ENCODE peak calls at places on chromosome 4, in ten cellular contexts. V, M, Z, R, J, Y, T, P, A and K are unnamed samples. For H3K4me1, the result is how much of the 10 kb centered on the place peaks cover.

GRCh38 chr4:37389967-37390580 is 145.5 kb downstream of the NWD2 start:
- DNase-seq in V (no peak), M (peak), Z (no peak), R (peak), J (peak), Y (no peak), T (peak), P (no peak), A (no peak), K (no peak)

GRCh38 chr4:180057198-180057821 is 2185.9 kb upstream of the TENM3 start:
- DNase-seq in V (no peak), M (peak), Z (no peak), R (no peak), J (no peak), Y (no peak), T (peak), P (no peak), A (no peak), K (no peak)

GRCh38 chr4:182905038-182905437 is 12.1 kb downstream of the DCTD start:
- DNase-seq in V (no peak), M (peak), Z (no peak), R (no peak), J (no peak), Y (no peak), T (no peak), P (no peak), A (no peak), K (no peak)

GRCh38 chr4:159071178-159071968 is 31.5 kb upstream of the RAPGEF2 start:
- DNase-seq in V (no peak), M (no peak), Z (no peak), R (no peak), J (no peak), Y (no peak), T (peak), P (no peak), A (no peak), K (peak)

GRCh38 chr4:54400802-54401201 is 171.7 kb downstream of the PDGFRA start:
- DNase-seq in V (peak), M (no peak), Z (no peak), R (no peak), J (no peak), Y (no peak), T (peak), P (no peak), A (no peak), K (no peak)

GRCh38 chr4:23946307-23946706 is 56.5 kb upstream of the PPARGC1A start:
- DNase-seq in V (no peak), M (no peak), Z (no peak), R (no peak), J (no peak), Y (no peak), T (no peak), P (no peak), A (no peak), K (no peak)

GRCh38 chr4:13711233-13711775 is 83.8 kb upstream of the BOD1L1 start:
- DNase-seq in V (no peak), M (no peak), Z (no peak), R (no peak), J (no peak), Y (no peak), T (no peak), P (no peak), A (no peak), K (no peak)

GRCh38 chr4:100826067-100826466 is 308.2 kb upstream of the EMCN start:
- DNase-seq in V (no peak), M (no peak), Z (no peak), R (no peak), J (no peak), Y (no peak), T (no peak), P (no peak), A (no peak), K (no peak)

GRCh38 chr4:123554263-123554662 is 157.7 kb downstream of the SPRY1 start:
- DNase-seq in V (no peak), M (no peak), Z (no peak), R (no peak), J (no peak), Y (no peak), T (no peak), P (no peak), A (no peak), K (no peak)

GRCh38 chr4:95850161-95850560 is 10.3 kb downstream of the PDHA2 start:
- DNase-seq in V (no peak), M (no peak), Z (no peak), R (no peak), J (no peak), Y (no peak), T (no peak), P (no peak), A (no peak), K (no peak)

GRCh38 chr4:40871695-40872250 is 122.0 kb downstream of the NSUN7 start:
- DNase-seq in V (no peak), M (no peak), Z (no peak), R (no peak), J (no peak), Y (no peak), T (no peak), P (no peak), A (no peak), K (no peak)

GRCh38 chr4:39348371-39349265 is 17.5 kb downstream of the RFC1 start:
- DNase-seq in V (no peak), M (no peak), Z (no peak), R (no peak), J (no peak), Y (no peak), T (peak), P (no peak), A (no peak), K (no peak)

GRCh38 chr4:145487626-145488025 is 6.0 kb downstream of the SMAD1 start:
- DNase-seq in V (no peak), M (no peak), Z (no peak), R (no peak), J (no peak), Y (no peak), T (no peak), P (no peak), A (no peak), K (no peak)

GRCh38 chr4:100306018-100306417 is 115.8 kb upstream of the DDIT4L start:
- DNase-seq in V (no peak), M (no peak), Z (no peak), R (no peak), J (no peak), Y (no peak), T (no peak), P (no peak), A (no peak), K (no peak)

GRCh38 chr4:82223715-82224114 is 150.1 kb downstream of the HNRNPD start:
- DNase-seq in V (peak), M (no peak), Z (no peak), R (peak), J (peak), Y (no peak), T (no peak), P (no peak), A (peak), K (no peak)

GRCh38 chr4:17690135-17690534 is 75.7 kb downstream of the MED28 start:
- DNase-seq in V (no peak), M (no peak), Z (no peak), R (no peak), J (no peak), Y (no peak), T (no peak), P (no peak), A (no peak), K (peak)

DNA sequence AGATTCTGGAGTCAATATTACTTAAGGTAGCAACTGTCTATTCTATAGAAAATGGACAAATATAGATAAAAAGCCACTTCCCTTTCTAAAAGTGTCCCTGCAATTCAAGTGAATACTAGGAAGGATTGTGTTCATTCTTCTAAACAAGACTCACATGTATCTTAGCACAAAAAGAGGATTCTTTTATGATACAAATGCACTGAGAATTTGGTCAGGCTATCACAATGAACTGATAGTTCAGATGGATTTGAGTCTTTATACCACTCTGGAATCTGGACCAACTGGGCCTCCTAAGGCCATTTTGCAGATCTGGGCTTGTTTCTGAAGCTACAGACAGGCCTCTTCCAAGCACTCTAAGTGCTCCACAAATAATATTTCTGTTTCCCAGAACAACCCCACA is 7.1 kb downstream of the PKD2 start:
- DNase-seq in V (no peak), M (no peak), Z (no peak), R (no peak), J (no peak), Y (no peak), T (no peak), P (no peak), A (no peak), K (no peak)
- H3K27ac ChIP-seq in V (no peak), M (no peak), Z (no peak), R (no peak), J (peak), Y (peak), T (no peak), P (no peak), A (peak), K (no peak)

GRCh38 chr4:131339137-131339536 is 1810.0 kb upstream of the PCDH10 start:
- DNase-seq in V (no peak), M (no peak), Z (no peak), R (no peak), J (no peak), Y (no peak), T (no peak), P (no peak), A (no peak), K (no peak)
- TF ChIP-seq EP300 in V (no peak), M (no peak), Z (no peak), R (no peak), J (no peak), Y (no peak), T (no peak), P (no peak), A (no peak), K (no peak)

GRCh38 chr4:80008351-80008750 is 64.7 kb downstream of the ANTXR2 start:
- DNase-seq in V (no peak), M (no peak), Z (no peak), R (no peak), J (no peak), Y (no peak), T (no peak), P (no peak), A (no peak), K (no peak)
- H3K4me1 ChIP-seq in V (under half), M (under half), Z (under half), R (under half), J (under half), Y (under half), T (under half), P (under half), A (under half), K (under half)

GRCh38 chr4:138978028-138978585 is 37.5 kb upstream of the NOCT start:
- DNase-seq in V (no peak), M (no peak), Z (peak), R (no peak), J (no peak), Y (no peak), T (no peak), P (no peak), A (no peak), K (no peak)
- H3K27ac ChIP-seq in V (peak), M (no peak), Z (no peak), R (no peak), J (no peak), Y (no peak), T (no peak), P (no peak), A (no peak), K (no peak)

DNA sequence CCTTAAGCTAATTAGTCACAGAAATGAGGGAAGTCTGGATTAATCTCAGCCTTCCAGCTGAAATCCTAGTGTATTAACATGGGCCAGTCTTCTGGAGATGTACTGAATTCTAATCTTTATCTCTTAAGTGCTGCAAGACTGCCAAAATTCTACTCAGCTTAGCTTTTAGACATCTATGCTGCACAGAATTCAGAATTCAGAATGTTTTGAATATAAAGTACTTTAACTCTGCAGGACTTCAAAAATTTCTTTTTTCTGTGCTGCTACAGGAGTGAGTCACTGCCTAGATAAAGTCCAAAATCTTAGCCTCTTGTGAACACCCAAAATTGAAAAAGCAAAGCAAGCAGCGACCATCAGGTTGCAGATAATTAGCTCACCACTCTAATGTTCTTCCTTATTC is 1092.6 kb upstream of the PCDH10 start:
- DNase-seq in V (no peak), M (no peak), Z (no peak), R (no peak), J (no peak), Y (no peak), T (no peak), P (no peak), A (no peak), K (no peak)
- TF ChIP-seq EP300 in V (no peak), M (no peak), Z (no peak), R (no peak), J (no peak), Y (no peak), T (no peak), P (no peak), A (no peak), K (no peak)

GRCh38 chr4:156962069-156962377 is 9.6 kb downstream of the PDGFC start:
- DNase-seq in V (no peak), M (no peak), Z (no peak), R (no peak), J (no peak), Y (no peak), T (no peak), P (no peak), A (no peak), K (no peak)
- H3K4me1 ChIP-seq in V (under half), M (half or more), Z (under half), R (under half), J (under half), Y (half or more), T (under half), P (under half), A (under half), K (half or more)

GRCh38 chr4:10875144-10875799 is 190.7 kb upstream of the CLNK start:
- DNase-seq in V (no peak), M (no peak), Z (no peak), R (no peak), J (no peak), Y (no peak), T (no peak), P (no peak), A (no peak), K (no peak)
- H3K27ac ChIP-seq in V (no peak), M (no peak), Z (no peak), R (no peak), J (no peak), Y (no peak), T (no peak), P (no peak), A (no peak), K (no peak)

GRCh38 chr4:2574058-2574457 is 37.6 kb downstream of the FAM193A start:
- DNase-seq in V (no peak), M (no peak), Z (no peak), R (no peak), J (no peak), Y (no peak), T (no peak), P (no peak), A (no peak), K (no peak)

GRCh38 chr4:2570036-2570435 is 33.6 kb downstream of the FAM193A start:
- DNase-seq in V (no peak), M (no peak), Z (no peak), R (no peak), J (no peak), Y (no peak), T (no peak), P (no peak), A (no peak), K (no peak)

GRCh38 chr4:2574863-2575262 is 38.4 kb downstream of the FAM193A start:
- DNase-seq in V (peak), M (no peak), Z (no peak), R (no peak), J (no peak), Y (no peak), T (no peak), P (no peak), A (no peak), K (no peak)

GRCh38 chr4:2572076-2572475 is 35.6 kb downstream of the FAM193A start:
- DNase-seq in V (no peak), M (no peak), Z (no peak), R (no peak), J (no peak), Y (no peak), T (no peak), P (no peak), A (no peak), K (no peak)

DNA sequence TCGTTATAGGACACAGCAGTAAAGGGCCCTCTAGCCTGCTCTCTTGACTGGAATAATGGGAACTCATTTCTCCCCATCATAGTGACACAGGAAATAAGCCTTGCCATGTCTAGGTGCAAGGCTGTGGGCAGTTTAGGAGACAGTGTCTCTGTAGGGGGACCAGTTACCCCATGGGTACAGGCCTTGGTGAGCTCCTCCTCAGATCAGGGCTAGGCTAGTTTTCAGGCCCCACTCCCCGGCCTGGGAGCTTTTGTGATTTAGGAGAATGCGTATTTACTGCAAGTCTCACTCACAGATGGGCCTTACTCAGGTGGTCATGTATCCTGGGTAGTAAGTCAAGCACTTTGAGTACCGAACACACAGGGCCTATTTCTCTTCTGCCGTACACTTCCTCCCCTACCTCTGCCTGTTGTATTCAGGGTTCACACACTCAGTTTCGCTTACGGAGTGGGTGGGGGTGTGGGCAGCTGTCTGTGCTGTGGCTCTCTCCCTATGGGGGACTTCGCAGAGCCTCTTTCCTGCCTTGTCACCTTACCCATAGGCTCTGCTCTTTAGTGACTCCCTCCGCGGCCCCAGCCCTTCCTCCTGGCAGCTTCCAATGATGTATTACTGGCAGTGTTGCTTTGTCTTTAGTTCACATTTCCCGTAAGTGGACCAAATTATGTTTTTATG is 34.2 kb downstream of the FAM193A start:
- DNase-seq in V (no peak), M (no peak), Z (no peak), R (no peak), J (no peak), Y (no peak), T (no peak), P (no peak), A (no peak), K (no peak)
- TF ChIP-seq EP300 in V (peak), M (no peak), Z (no peak), R (no peak), J (no peak), Y (no peak), T (no peak), P (no peak), A (no peak), K (no peak)

DNA sequence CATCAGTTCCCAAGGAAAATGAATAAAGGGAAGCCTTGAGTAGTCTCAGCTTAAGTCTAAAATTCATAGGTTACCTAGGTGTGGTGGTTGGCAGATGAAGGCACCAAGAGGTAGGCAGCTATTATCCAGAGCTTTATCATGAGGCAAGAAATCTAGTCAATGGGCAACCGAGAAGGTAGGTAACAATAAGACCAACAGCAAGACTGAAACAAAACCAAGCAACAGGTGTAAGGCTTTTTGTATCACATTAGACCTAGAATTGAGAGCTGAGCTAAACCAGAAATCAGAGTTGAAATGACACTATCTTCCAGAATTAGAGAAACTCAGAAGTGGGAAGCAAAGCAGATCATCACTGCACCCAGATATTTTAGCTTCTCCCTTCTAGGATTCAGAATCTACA is 117.1 kb downstream of the CAMK2D start:
- DNase-seq in V (no peak), M (no peak), Z (no peak), R (no peak), J (no peak), Y (no peak), T (no peak), P (no peak), A (no peak), K (no peak)
- H3K4me1 ChIP-seq in V (under half), M (under half), Z (under half), R (under half), J (under half), Y (half or more), T (half or more), P (under half), A (under half), K (under half)